ENCODE peak calls at places on chromosomes 6 and 20, in five cellular contexts. R, J, Z, H and K are unnamed samples.

GRCh38 chr20:10316582-10316981 is 98.0 kb downstream of the SNAP25 start:
- DNase-seq in J (peak), R (peak), Z (peak), H (peak), K (peak)

GRCh38 chr6:37699138-37699766 is 1.6 kb upstream of the MDGA1 start:
- DNase-seq in J (no peak), Z (no peak), R (no peak), H (no peak), K (no peak)

GRCh38 chr20:49187330-49188100 is 619 bp downstream of the STAU1 start:
- DNase-seq in H (no peak), Z (peak), J (no peak), R (no peak), K (peak)

GRCh38 chr20:45780159-45780558 is 11.5 kb downstream of the WFDC3 start:
- DNase-seq in Z (no peak), R (no peak), J (no peak), H (no peak), K (no peak)

GRCh38 chr20:38685853-38686473 is 38.3 kb upstream of the SLC32A1 start:
- DNase-seq in Z (peak), H (no peak), R (peak), J (peak), K (peak)

GRCh38 chr20:36010745-36011326 is 42.4 kb downstream of the CNBD2 start:
- DNase-seq in H (no peak), J (peak), R (no peak), Z (no peak), K (no peak)

GRCh38 chr6:107064579-107065065 is 36.6 kb downstream of the MTRES1 start:
- DNase-seq in Z (peak), H (no peak), J (no peak), R (no peak), K (peak)

GRCh38 chr6:138719744-138720143 is 53.8 kb upstream of the CCDC28A start:
- DNase-seq in H (no peak), R (no peak), J (no peak), Z (no peak), K (peak)

GRCh38 chr20:11047559-11047958 is 373.8 kb upstream of the JAG1 start:
- DNase-seq in Z (no peak), R (no peak), J (no peak), H (no peak), K (no peak)

GRCh38 chr6:38149526-38149925 is 330.0 kb downstream of the ZFAND3 start:
- DNase-seq in H (no peak), Z (peak), J (no peak), R (no peak), K (no peak)

GRCh38 chr6:45109551-45109950 is 218.6 kb upstream of the RUNX2 start:
- DNase-seq in J (no peak), R (no peak), Z (no peak), H (no peak), K (no peak)

GRCh38 chr6:90175627-90176538 is 120.8 kb downstream of the BACH2 start:
- DNase-seq in Z (no peak), J (no peak), H (no peak), R (no peak), K (no peak)

GRCh38 chr6:140671926-140672325 is 1297.5 kb upstream of the CITED2 start:
- DNase-seq in Z (peak), J (no peak), H (no peak), R (peak), K (peak)

GRCh38 chr6:138248011-138248410 is 29.7 kb upstream of the PBOV1 start:
- DNase-seq in Z (no peak), J (no peak), H (no peak), R (no peak), K (no peak)

GRCh38 chr20:3694864-3695263 is 13.1 kb upstream of the ADAM33 start:
- DNase-seq in R (no peak), H (no peak), J (no peak), Z (no peak), K (no peak)

GRCh38 chr20:9503530-9504251 is 10.7 kb upstream of the LAMP5 start:
- DNase-seq in J (no peak), H (no peak), R (peak), Z (no peak), K (peak)

GRCh38 chr6:135358251-135358821 is 139.2 kb downstream of the AHI1 start:
- DNase-seq in H (no peak), Z (peak), R (peak), J (no peak), K (no peak)

GRCh38 chr6:107192739-107193296 is 77.5 kb upstream of the BEND3 start:
- DNase-seq in H (no peak), Z (no peak), J (no peak), R (no peak), K (no peak)

GRCh38 chr6:72624557-72625160 is 2.8 kb downstream of the KCNQ5 start:
- DNase-seq in H (peak), J (peak), Z (no peak), R (peak), K (peak)

GRCh38 chr6:155970878-155971702 is 515.5 kb upstream of the NOX3 start:
- DNase-seq in J (no peak), R (no peak), Z (no peak), H (no peak), K (no peak)

GRCh38 chr6:5672581-5673011 is 334.1 kb downstream of the NRN1 start:
- DNase-seq in Z (no peak), H (no peak), R (peak), J (peak), K (no peak)

GRCh38 chr6:119385994-119386393 is 36.4 kb upstream of the MAN1A1 start:
- DNase-seq in H (no peak), Z (no peak), J (no peak), R (no peak), K (no peak)

GRCh38 chr6:119284861-119285521 is 64.6 kb downstream of the MAN1A1 start:
- DNase-seq in H (no peak), J (peak), R (peak), Z (no peak), K (no peak)

GRCh38 chr6:12903246-12903645 is 186.7 kb downstream of the PHACTR1 start:
- DNase-seq in R (no peak), H (no peak), J (no peak), Z (no peak), K (peak)

GRCh38 chr6:56890683-56891429 is 64.1 kb upstream of the BEND6 start:
- DNase-seq in Z (peak), J (peak), R (peak), H (peak), K (peak)

GRCh38 chr6:152206072-152206818 is 398.8 kb downstream of the ESR1 start:
- DNase-seq in J (peak), Z (peak), H (no peak), R (peak), K (peak)

GRCh38 chr20:50399917-50400704 is 110.1 kb upstream of the PTPN1 start:
- DNase-seq in R (peak), Z (peak), H (no peak), J (no peak), K (peak)

GRCh38 chr6:4581468-4582420 is 194.5 kb upstream of the CDYL start:
- DNase-seq in J (no peak), R (peak), H (no peak), Z (peak), K (no peak)

GRCh38 chr6:7489376-7489775 is 52.1 kb upstream of the DSP start:
- DNase-seq in J (no peak), Z (no peak), R (no peak), H (no peak), K (no peak)

GRCh38 chr6:43900560-43901329 is 130.7 kb downstream of the VEGFA start:
- DNase-seq in R (no peak), H (no peak), J (no peak), Z (no peak), K (no peak)

GRCh38 chr20:33875534-33876026 is 64.4 kb downstream of the CHMP4B start:
- DNase-seq in R (no peak), H (no peak), Z (no peak), J (no peak), K (no peak)

GRCh38 chr20:56788671-56789610 is 159.8 kb downstream of the TFAP2C start:
- DNase-seq in R (peak), H (no peak), Z (no peak), J (no peak), K (no peak)

GRCh38 chr20:40511478-40511877 is 177.6 kb downstream of the MAFB start:
- DNase-seq in J (no peak), Z (no peak), R (no peak), H (no peak), K (no peak)

GRCh38 chr20:19492937-19493336 is 265.1 kb upstream of the RIN2 start:
- DNase-seq in R (no peak), J (no peak), Z (no peak), H (no peak), K (no peak)

GRCh38 chr20:58306421-58307261 is 2.9 kb upstream of the RAB22A start:
- DNase-seq in Z (peak), R (peak), H (peak), J (no peak), K (peak)

DNA sequence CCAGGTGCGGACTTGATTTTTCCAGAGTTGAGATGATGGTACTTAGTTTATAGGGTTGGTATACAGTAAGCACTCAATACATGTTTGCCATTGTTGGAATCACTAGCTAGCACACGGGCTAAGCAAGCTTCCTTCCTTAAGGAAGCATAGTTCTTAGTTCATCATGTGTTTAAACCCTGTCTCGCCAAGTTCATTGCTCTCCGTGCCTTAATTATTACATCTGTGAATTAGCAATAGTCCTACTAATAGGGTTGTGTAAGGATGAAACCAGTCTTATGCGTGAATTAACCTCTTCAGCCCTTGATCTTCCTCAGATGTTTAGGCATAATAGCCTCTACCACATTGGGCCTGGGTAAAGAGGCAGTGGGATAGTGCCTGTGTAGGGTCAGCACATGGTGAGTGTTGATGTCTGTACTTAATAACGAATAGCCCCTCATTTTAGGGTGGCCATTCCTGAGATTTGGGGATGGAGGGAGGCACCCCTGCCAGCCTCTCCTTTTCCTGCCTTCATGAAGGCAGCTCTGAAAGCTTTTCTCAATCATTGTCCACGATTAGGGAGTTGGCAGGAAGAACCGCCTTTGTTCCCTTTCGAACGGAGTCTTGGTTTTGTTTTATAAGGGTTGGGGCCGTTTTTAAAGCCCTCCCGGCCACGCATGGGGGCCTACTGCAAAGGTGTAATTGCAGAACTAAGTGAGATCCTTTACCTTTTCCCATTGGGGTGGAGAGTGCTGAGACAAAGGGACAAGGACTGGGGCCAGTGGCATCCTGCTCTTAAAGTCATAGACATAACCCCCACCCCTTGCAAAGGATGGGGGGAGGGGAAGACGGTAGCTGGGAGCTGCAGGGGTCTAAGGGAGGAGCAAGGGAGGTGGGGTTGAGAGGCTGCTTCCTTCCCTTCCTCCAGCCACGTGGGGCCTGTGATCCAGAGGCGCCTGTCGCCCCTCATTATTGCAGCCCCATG is 2.1 kb downstream of the DNMT3B start:
- DNase-seq in J (peak), Z (no peak), H (no peak), R (no peak), K (peak)
- TF ChIP-seq MAX in J (peak), Z (no peak), H (no peak), R (no peak), K (peak)

GRCh38 chr6:108383967-108384366 is 89.1 kb downstream of the AFG1L start:
- DNase-seq in J (no peak), Z (peak), H (no peak), R (no peak), K (no peak)

DNA sequence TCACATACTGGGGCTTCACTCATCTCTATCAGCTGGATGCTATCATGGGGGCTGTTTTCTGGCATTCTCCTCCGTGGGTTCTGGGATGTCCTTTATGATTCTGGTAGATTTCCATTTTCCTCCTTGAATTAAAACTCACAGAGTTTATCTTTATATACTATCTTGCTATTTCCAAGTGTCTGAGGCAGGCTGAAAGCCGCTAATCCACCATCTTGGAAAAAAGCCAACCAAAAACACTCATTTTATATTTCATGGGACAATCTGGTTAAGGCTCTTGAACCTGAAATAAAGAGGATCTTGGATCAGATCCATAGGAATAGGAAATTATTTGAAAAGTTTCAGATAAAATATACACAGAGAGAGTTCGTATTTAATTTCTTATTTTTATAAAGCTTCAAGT is 86.0 kb downstream of the AFG1L start:
- DNase-seq in J (no peak), R (no peak), H (no peak), Z (no peak), K (no peak)
- TF ChIP-seq MYC in J (no peak), R (no peak), H (no peak), Z (no peak), K (no peak)

GRCh38 chr6:54698974-54699373 is 147.6 kb upstream of the FAM83B start:
- DNase-seq in R (no peak), J (no peak), Z (no peak), H (peak), K (no peak)

GRCh38 chr6:54700158-54700557 is 146.4 kb upstream of the FAM83B start:
- DNase-seq in R (no peak), J (no peak), Z (no peak), H (no peak), K (no peak)

GRCh38 chr6:54695815-54696214 is 150.8 kb upstream of the FAM83B start:
- DNase-seq in H (no peak), R (no peak), J (no peak), Z (no peak), K (peak)

GRCh38 chr6:54694928-54695532 is 151.5 kb upstream of the FAM83B start:
- DNase-seq in R (no peak), H (no peak), Z (no peak), J (no peak), K (no peak)

DNA sequence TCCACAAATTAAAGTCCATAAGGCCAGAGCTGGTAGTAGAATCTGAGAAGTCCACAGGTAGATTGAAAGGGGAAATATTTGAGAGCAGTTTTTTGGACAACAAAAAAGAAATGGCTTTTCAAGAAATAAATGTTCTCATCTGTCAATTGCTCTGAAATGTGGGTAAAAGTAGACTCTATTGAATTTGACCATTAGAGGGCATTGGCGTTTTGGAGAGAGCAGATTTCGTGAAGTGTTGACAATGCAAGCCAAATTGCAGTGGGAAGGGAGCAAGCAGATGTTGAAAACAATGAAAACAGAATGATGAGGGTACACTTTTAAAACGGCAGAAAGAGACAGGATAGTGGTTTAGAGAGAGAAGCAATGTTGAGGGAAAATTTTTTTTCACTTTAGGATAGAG is 149.1 kb upstream of the FAM83B start:
- DNase-seq in Z (no peak), R (peak), H (no peak), J (no peak), K (no peak)
- TF ChIP-seq CTCF in Z (no peak), R (peak), H (no peak), J (no peak), K (no peak)

DNA sequence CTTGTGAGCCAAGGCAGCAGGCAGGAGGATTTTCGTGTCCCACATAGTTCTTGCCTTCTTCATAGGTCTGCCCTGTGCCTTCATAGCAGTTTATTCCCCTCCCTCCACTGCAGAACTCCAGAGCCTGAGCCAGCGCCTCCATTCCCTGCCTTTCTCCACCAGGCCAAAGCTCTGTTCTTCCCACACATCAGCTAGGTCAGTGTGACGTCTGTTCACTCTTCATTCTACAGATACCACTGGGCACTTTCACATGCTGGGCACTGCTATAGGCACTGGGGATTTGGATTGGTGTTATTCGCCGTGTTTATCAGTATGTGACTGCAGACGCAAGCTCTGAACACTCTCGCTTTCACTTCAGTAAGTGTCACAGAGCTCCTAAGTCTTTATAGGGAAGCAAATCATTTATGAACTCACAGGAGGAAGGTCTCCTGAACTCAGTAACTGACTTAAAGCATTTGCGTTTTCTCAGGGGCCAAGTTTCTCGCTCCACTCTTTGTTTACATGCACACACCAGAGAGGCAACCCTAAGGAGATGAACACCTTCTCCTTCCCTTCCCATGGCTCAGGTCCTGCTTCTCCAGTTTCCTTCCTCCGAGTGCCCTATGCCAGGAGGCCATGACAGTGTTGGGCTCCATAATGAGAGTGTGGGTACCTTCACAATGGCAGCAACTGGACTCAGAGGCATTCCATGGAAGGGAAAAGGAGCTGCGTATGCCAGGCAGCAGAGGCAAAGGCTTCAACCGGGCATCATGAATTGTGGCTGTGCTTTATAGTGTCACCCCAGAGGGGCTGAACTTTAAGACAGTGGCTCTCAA is 6.3 kb upstream of the APMAP start:
- DNase-seq in H (no peak), J (no peak), R (no peak), Z (no peak), K (no peak)
- TF ChIP-seq MAX in H (no peak), J (no peak), R (no peak), Z (no peak), K (no peak)

DNA sequence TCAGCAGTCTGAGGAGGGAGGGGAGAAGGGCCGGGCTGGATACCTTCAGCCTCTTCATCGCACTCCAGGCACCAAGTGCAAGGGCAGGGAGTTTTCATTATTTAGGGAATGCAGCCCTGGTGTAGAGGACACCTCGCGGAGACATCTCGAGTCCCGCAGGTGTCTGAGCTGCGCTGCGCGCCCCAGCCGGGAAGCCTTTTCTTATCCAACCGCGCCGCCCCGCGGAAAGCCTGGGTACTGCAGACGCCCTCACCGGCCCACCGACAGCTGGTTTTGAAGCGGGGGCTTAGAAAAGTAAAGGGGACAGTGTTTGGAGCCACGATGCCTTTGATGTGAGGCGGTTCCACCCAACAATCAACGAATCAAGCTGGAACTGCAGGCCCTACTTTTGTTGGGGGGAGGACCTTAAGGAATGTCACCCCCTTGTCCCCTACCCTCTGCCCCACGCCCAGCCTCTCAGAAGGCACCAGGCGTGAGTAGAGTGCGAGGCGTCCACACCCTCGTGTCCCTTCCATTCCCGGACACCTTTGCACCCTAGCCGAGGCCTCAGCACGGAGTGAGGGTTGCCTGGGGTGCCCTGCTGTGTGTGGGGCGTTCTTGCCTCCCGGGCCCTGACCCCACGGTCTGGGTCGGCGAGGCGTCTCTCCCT is 8.6 kb downstream of the NKX2-2 start:
- DNase-seq in Z (peak), H (no peak), R (peak), J (peak), K (peak)
- TF ChIP-seq MYC in Z (no peak), H (no peak), R (no peak), J (peak), K (peak)

GRCh38 chr6:14128017-14128416 is 10.4 kb downstream of the CD83 start:
- DNase-seq in R (no peak), J (peak), Z (no peak), H (no peak), K (no peak)

GRCh38 chr6:14131579-14131978 is 14.0 kb downstream of the CD83 start:
- DNase-seq in H (no peak), Z (no peak), R (no peak), J (no peak), K (no peak)

GRCh38 chr6:14130431-14131075 is 13.0 kb downstream of the CD83 start:
- DNase-seq in J (no peak), R (no peak), Z (no peak), H (no peak), K (no peak)

GRCh38 chr6:14132244-14133220 is 15.0 kb downstream of the CD83 start:
- DNase-seq in R (no peak), H (no peak), J (no peak), Z (no peak), K (no peak)

GRCh38 chr6:14129572-14129971 is 12.0 kb downstream of the CD83 start:
- DNase-seq in H (no peak), J (peak), R (peak), Z (peak), K (peak)
- TF ChIP-seq CTCF in H (peak), J (peak), R (peak), Z (peak), K (peak)

GRCh38 chr6:93282521-93283031 is 136.8 kb downstream of the EPHA7 start:
- DNase-seq in H (no peak), R (no peak), Z (no peak), J (no peak), K (no peak)
- TF ChIP-seq MAX in H (no peak), R (no peak), Z (no peak), J (no peak), K (no peak)